ENCODE peak calls at places on chromosomes 4 and X, in four cellular contexts. J is body of pancreas, Y is psoas muscle, A is left lung. Z is an unnamed sample.

GRCh38 chr4:98615991-98616390 is 42.4 kb downstream of the TSPAN5 start:
- DNase-seq in A (no peak), J (no peak), Y (no peak), Z (no peak)

GRCh38 chr4:80054375-80054774 is 18.7 kb downstream of the ANTXR2 start:
- DNase-seq in A (no peak), J (no peak), Y (no peak), Z (no peak)

GRCh38 chr4:184237612-184238011 is 19.9 kb upstream of the ENPP6 start:
- DNase-seq in J (no peak), Y (no peak), A (no peak), Z (no peak)

GRCh38 chr4:104494822-104495559 is at the start of gene CXXC4:
- DNase-seq in J (peak; percentile 88), Y (peak; percentile 66), A (peak; percentile 80), Z (peak; percentile 80)

GRCh38 chr4:1983053-1983845 is 25.5 kb downstream of the NELFA start:
- DNase-seq in J (no peak), Y (no peak), A (no peak), Z (no peak)

GRCh38 chr4:136526517-136526916 is 1005.8 kb downstream of the PCDH18 start:
- DNase-seq in Y (no peak), J (no peak), A (no peak), Z (no peak)

GRCh38 chr4:144154044-144154443 is 13.5 kb upstream of the GYPA start:
- DNase-seq in A (no peak), J (no peak), Y (no peak), Z (no peak)

GRCh38 chr4:31187979-31188378 is 467.8 kb downstream of the PCDH7 start:
- DNase-seq in A (no peak), Y (no peak), J (no peak), Z (no peak)

GRCh38 chrX:46216406-46216805 is 328.8 kb downstream of the ZNF674 start:
- DNase-seq in A (no peak), Y (no peak), J (no peak), Z (no peak)

GRCh38 chr4:46886711-46887110 is 22.3 kb downstream of the COX7B2 start:
- DNase-seq in J (no peak), A (no peak), Y (no peak), Z (peak; percentile 21)

GRCh38 chr4:337932-338758 is 531 bp downstream of the ZNF141 start:
- DNase-seq in J (peak; percentile 34), A (peak; percentile 89), Y (peak; percentile 67), Z (peak; percentile 58)

GRCh38 chrX:10755477-10756334 is 135.3 kb upstream of the MID1 start:
- DNase-seq in A (no peak), Y (no peak), J (peak; percentile 19), Z (peak; percentile 4)

GRCh38 chr4:2833671-2834000 is 10.0 kb upstream of the ADD1 start:
- DNase-seq in J (no peak), Y (peak; percentile 39), A (peak; percentile 50), Z (no peak)

GRCh38 chr4:163892417-163892816 is 397.9 kb downstream of the TMA16 start:
- DNase-seq in A (no peak), J (no peak), Y (no peak), Z (no peak)

GRCh38 chr4:304987-305680 is at the start of gene ZNF732:
- DNase-seq in J (peak; percentile 70), A (peak; percentile 73), Y (no peak), Z (no peak)

GRCh38 chr4:86810867-86811266 is 38.3 kb downstream of the SLC10A6 start:
- DNase-seq in J (no peak), A (no peak), Y (no peak), Z (peak; percentile 44)

GRCh38 chr4:106297636-106298035 is 18.4 kb downstream of the TBCK start:
- DNase-seq in J (no peak), A (no peak), Y (no peak), Z (no peak)

GRCh38 chrX:137926090-137926489 is 360.2 kb downstream of the ZIC3 start:
- DNase-seq in J (no peak), A (no peak), Y (no peak), Z (peak; percentile 47)

GRCh38 chrX:151973851-151974335 is 583 bp downstream of the GABRE start:
- DNase-seq in A (peak; percentile 51), J (no peak), Y (no peak), Z (peak; percentile 7)

GRCh38 chrX:70262952-70263567 is 3.1 kb upstream of the P2RY4 start:
- DNase-seq in Y (no peak), A (no peak), J (peak; percentile 18), Z (peak; percentile 43)

GRCh38 chr4:27096142-27096824 is 235.6 kb downstream of the STIM2 start:
- DNase-seq in Y (no peak), J (no peak), A (no peak), Z (no peak)

GRCh38 chr4:38759077-38759789 is 23.6 kb downstream of the TLR10 start:
- DNase-seq in J (peak; percentile 66), Y (no peak), A (no peak), Z (peak; percentile 62)

GRCh38 chr4:102578819-102579218 is 77.7 kb downstream of the NFKB1 start:
- DNase-seq in Y (no peak), J (no peak), A (no peak), Z (peak; percentile 18)

GRCh38 chr4:79772510-79772909 is 300.5 kb downstream of the ANTXR2 start:
- DNase-seq in J (no peak), A (no peak), Y (no peak), Z (no peak)

GRCh38 chr4:150078041-150078995 is at the start of gene DCLK2:
- DNase-seq in Y (peak; percentile 84), J (peak; percentile 74), A (peak; percentile 88), Z (peak; percentile 85)

GRCh38 chr4:112860731-112861377 is 188.6 kb upstream of the ANK2 start:
- DNase-seq in J (no peak), Y (no peak), A (no peak), Z (no peak)

GRCh38 chr4:104983615-104984179 is 163.0 kb upstream of the TET2 start:
- DNase-seq in Y (no peak), A (no peak), J (no peak), Z (no peak)

GRCh38 chrX:28693101-28693500 is 105.9 kb downstream of the IL1RAPL1 start:
- DNase-seq in A (no peak), Y (no peak), J (no peak), Z (no peak)

GRCh38 chrX:33831211-33831610 is 300.9 kb downstream of the FAM47A start:
- DNase-seq in J (no peak), A (no peak), Y (no peak), Z (no peak)

GRCh38 chr4:184450045-184450444 is 24.3 kb downstream of the IRF2 start:
- DNase-seq in Y (no peak), A (no peak), J (no peak), Z (peak; percentile 40)

GRCh38 chrX:124524852-124525251 is 178.5 kb downstream of the SH2D1A start:
- DNase-seq in Y (no peak), J (no peak), A (no peak), Z (no peak)

GRCh38 chr4:92071587-92071986 is 232.2 kb upstream of the GRID2 start:
- DNase-seq in A (no peak), J (no peak), Y (no peak), Z (no peak)

GRCh38 chrX:110853610-110854009 is 58.0 kb upstream of the CHRDL1 start:
- DNase-seq in Y (peak; percentile 35), A (no peak), J (peak; percentile 53), Z (peak; percentile 52)

GRCh38 chrX:81957900-81958545 is 756.1 kb downstream of the SH3BGRL start:
- DNase-seq in J (peak; percentile 13), Y (no peak), A (no peak), Z (peak; percentile 15)

GRCh38 chr4:5893591-5893990 is 705 bp upstream of the CRMP1 start:
- DNase-seq in J (no peak), Y (no peak), A (no peak), Z (no peak)
- TF ChIP-seq CTCF in J (no peak), Y (no peak), A (no peak), Z (peak; percentile 8)

GRCh38 chr4:55907469-55907868 is 41.3 kb upstream of the CEP135 start:
- DNase-seq in A (no peak), J (no peak), Y (no peak), Z (no peak)

GRCh38 chr4:55906999-55907398 is 41.7 kb upstream of the CEP135 start:
- DNase-seq in Y (no peak), A (no peak), J (no peak), Z (no peak)

GRCh38 chr4:55906323-55906722 is 42.4 kb upstream of the CEP135 start:
- DNase-seq in Y (no peak), A (no peak), J (no peak), Z (no peak)

GRCh38 chr4:55903577-55903976 is 45.2 kb upstream of the CEP135 start:
- DNase-seq in J (no peak), Y (no peak), A (no peak), Z (peak; percentile 46)

DNA sequence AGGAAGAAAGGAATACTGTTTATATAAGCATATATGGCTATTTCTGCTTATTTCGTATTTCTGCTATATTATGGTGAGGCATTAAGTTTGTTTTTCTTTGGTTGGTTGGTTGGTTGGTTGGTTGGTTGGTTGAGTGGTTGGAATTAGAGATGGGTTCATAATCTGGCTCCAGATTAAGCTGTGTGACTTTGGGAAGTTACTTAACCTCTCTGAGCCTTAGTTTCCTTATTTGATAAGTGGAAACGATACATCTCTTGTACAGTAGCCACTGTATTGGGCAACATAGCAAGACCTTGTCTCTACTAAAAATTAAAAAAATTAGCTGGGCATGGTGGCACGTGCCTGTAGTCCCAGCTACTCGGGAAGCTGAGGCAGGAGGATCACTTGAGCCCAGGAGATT is 46.1 kb upstream of the CEP135 start:
- DNase-seq in Y (no peak), J (no peak), A (no peak), Z (no peak)
- H3K36me3 ChIP-seq in Y (no peaks in the 10 kb centered on the region), J (peaks cover 7% of the 10 kb centered on the region), A (no peaks in the 10 kb centered on the region), Z (no peaks in the 10 kb centered on the region)

GRCh38 chr4:41887821-41888699 is 47.2 kb upstream of the TMEM33 start:
- DNase-seq in J (peak; percentile 45), A (no peak), Y (peak; percentile 46), Z (peak; percentile 58)

GRCh38 chr4:41885456-41885855 is 49.8 kb upstream of the TMEM33 start:
- DNase-seq in Y (no peak), J (no peak), A (no peak), Z (no peak)

GRCh38 chr4:41887322-41887721 is 47.9 kb upstream of the TMEM33 start:
- DNase-seq in Y (no peak), J (no peak), A (no peak), Z (no peak)

GRCh38 chr4:41889328-41889727 is 45.9 kb upstream of the TMEM33 start:
- DNase-seq in Y (no peak), J (no peak), A (no peak), Z (no peak)

DNA sequence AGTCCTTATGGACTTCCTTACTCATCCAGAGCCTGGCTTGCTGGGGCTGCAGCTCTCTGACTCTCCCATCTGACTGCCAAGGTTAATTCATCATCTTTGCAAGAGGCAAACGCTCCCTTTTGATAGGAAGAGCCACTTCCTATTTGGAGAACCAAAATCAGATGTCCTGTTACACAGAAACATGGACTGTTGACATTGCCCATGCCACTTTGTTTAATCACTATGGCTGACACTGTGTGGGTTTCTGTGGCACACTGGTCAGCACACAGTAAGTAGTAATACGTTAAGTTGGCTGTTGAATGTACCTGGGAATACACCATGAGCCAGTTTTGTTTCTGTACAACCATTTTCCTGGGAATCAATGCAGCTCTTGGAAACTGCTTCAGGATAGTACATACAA is 45.1 kb upstream of the TMEM33 start:
- DNase-seq in A (no peak), Y (no peak), J (no peak), Z (no peak)
- H3K4me1 ChIP-seq in A (no peaks in the 10 kb centered on the region), Y (peaks cover 6% of the 10 kb centered on the region), J (no peaks in the 10 kb centered on the region), Z (no peaks in the 10 kb centered on the region)

GRCh38 chr4:129526812-129527211 is 430.9 kb downstream of the C4orf33 start:
- DNase-seq in J (no peak), Y (no peak), A (no peak), Z (peak; percentile 40)
- TF ChIP-seq CTCF in J (peak; percentile 47), Y (peak; percentile 39), A (peak; percentile 23), Z (peak; percentile 55)